ENCODE peak calls at places on chromosome 19, in seven cellular contexts. R is H1, E is endothelial cell of umbilical vein, T is K562, N is GM12878, Y is HCT116, V is HepG2. Z is an unnamed sample.

GRCh38 chr19:5893907-5894703 is 9.5 kb downstream of the NDUFA11 start:
- DNase-seq in R (no peak), E (peak), T (peak), N (no peak), Y (no peak), V (no peak), Z (no peak)

GRCh38 chr19:310141-310651 is 19.0 kb upstream of the PLPP2 start:
- DNase-seq in R (no peak), E (peak), T (no peak), N (no peak), Y (no peak), V (no peak), Z (no peak)

GRCh38 chr19:39199025-39199424 is 2.3 kb downstream of the NCCRP1 start:
- DNase-seq in R (no peak), E (peak), T (no peak), N (no peak), Y (no peak), V (peak), Z (no peak)

GRCh38 chr19:38878575-38879399 is 712 bp upstream of the RINL start:
- DNase-seq in R (no peak), E (no peak), T (no peak), N (no peak), Y (no peak), V (no peak), Z (no peak)

GRCh38 chr19:38904463-38905185 is 4.9 kb downstream of the NFKBIB start:
- DNase-seq in R (no peak), E (no peak), T (no peak), N (no peak), Y (no peak), V (no peak), Z (no peak)

GRCh38 chr19:2560369-2560768 is 84.4 kb downstream of the GADD45B start:
- DNase-seq in R (no peak), E (no peak), T (no peak), N (no peak), Y (no peak), V (no peak), Z (no peak)

GRCh38 chr19:48739400-48739825 is 997 bp downstream of the RASIP1 start:
- DNase-seq in R (no peak), E (peak), T (peak), N (no peak), Y (no peak), V (no peak), Z (no peak)

GRCh38 chr19:1725100-1726064 is 27.9 kb upstream of the ONECUT3 start:
- DNase-seq in R (no peak), E (peak), T (peak), N (no peak), Y (no peak), V (peak), Z (no peak)

GRCh38 chr19:1469936-1470863 is 8.8 kb downstream of the C19orf25 start:
- DNase-seq in R (no peak), E (no peak), T (peak), N (no peak), Y (peak), V (no peak), Z (no peak)

GRCh38 chr19:16076958-16077611 is 790 bp downstream of the TPM4 start:
- DNase-seq in R (no peak), E (peak), T (no peak), N (no peak), Y (no peak), V (no peak), Z (no peak)

GRCh38 chr19:40553885-40554857 is 22.5 kb upstream of the SHKBP1 start:
- DNase-seq in R (no peak), E (no peak), T (no peak), N (no peak), Y (no peak), V (no peak), Z (no peak)

GRCh38 chr19:6023085-6023682 is 45.2 kb upstream of the RANBP3 start:
- DNase-seq in R (no peak), E (peak), T (no peak), N (no peak), Y (no peak), V (no peak), Z (no peak)

GRCh38 chr19:41510484-41510883 is 65.5 kb upstream of the CEACAM21 start:
- DNase-seq in R (no peak), E (no peak), T (no peak), N (no peak), Y (no peak), V (no peak), Z (no peak)

GRCh38 chr19:54186934-54187381 is 2.4 kb downstream of the MBOAT7 start:
- DNase-seq in R (no peak), E (no peak), T (peak), N (no peak), Y (no peak), V (no peak), Z (no peak)

GRCh38 chr19:43623889-43624670 is 4.7 kb upstream of the ZNF428 start:
- DNase-seq in R (no peak), E (no peak), T (peak), N (no peak), Y (peak), V (no peak), Z (no peak)

GRCh38 chr19:35126624-35126959 is 8.3 kb downstream of the LGI4 start:
- DNase-seq in R (no peak), E (no peak), T (no peak), N (no peak), Y (no peak), V (no peak), Z (no peak)

GRCh38 chr19:13181747-13182388 is 31.7 kb downstream of the IER2 start:
- DNase-seq in R (no peak), E (peak), T (peak), N (no peak), Y (no peak), V (no peak), Z (no peak)

GRCh38 chr19:18109731-18110671 is 12.4 kb downstream of the MAST3 start:
- DNase-seq in R (no peak), E (no peak), T (peak), N (no peak), Y (no peak), V (peak), Z (no peak)

GRCh38 chr19:55579766-55580621 is 654 bp downstream of the ZNF579 start:
- DNase-seq in R (no peak), E (peak), T (peak), N (no peak), Y (no peak), V (peak), Z (no peak)

GRCh38 chr19:12596927-12597548 is 13.6 kb downstream of the ZNF490 start:
- DNase-seq in R (no peak), E (no peak), T (no peak), N (no peak), Y (no peak), V (no peak), Z (no peak)

GRCh38 chr19:10508707-10509106 is 5.6 kb upstream of the KEAP1 start:
- DNase-seq in R (no peak), E (no peak), T (no peak), N (no peak), Y (no peak), V (no peak), Z (no peak)

GRCh38 chr19:2032296-2032941 is 16.9 kb upstream of the BTBD2 start:
- DNase-seq in R (no peak), E (peak), T (no peak), N (no peak), Y (peak), V (no peak), Z (no peak)

DNA sequence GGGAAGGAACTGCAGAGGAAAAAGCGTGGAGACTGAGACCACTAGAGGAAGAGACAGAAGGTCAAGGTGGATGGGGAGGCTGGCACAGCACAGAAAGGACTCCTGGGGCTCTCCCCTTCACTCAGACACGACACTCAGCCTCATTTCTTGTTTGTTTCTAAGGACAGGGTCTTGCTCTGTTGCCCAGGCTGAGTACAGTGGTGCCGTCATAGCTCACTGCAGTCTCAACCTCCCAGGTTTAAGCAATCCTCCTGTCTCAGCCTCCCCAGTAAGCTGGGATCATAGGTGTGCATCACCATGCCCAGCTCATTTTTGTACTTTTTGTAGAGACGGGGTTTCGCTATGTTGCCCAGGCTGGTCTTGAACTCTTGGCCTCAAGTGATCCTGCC is 11.4 kb upstream of the SEMA6B start:
- DNase-seq in R (no peak), E (no peak), T (no peak), N (no peak), Y (no peak), V (no peak), Z (no peak)
- TF ChIP-seq EZH2 in R (no peak), E (no peak), T (no peak), N (no peak), Y (no peak), V (no peak), Z (no peak)

DNA sequence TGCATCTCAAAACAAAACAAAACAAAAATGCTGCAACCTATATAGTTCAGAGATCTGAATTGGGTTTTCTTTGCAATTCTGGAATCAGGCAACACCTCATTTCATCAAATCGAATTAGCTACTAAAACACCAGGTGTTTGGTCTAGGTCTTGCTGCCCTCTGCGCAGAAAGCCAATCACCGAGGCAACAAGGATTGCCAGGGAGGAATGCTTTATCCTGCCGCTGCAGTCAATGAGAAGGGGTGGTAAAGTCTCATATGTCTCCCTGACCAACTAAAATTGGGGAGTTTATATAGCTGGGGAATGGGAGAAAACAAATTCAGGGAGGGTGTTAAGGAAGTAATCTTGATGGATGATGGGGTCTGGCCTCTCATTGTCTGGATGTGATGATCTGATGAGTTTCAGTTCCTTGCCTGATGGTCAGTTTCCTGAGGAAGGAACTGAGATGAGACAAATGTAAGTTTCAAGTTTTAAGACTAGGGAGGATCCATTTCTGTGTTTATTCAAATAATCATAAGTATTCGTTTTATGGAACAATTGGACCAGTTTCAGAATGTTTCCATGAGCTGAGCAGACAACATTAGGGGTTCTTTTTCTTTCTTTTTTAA is 5.0 kb upstream of the YJU2 start:
- DNase-seq in R (no peak), E (no peak), T (no peak), N (no peak), Y (no peak), V (no peak), Z (no peak)
- H3K9ac ChIP-seq in R (no peak), E (no peak), T (no peak), N (no peak), Y (no peak), V (no peak), Z (no peak)

GRCh38 chr19:45681391-45682015 is 10.2 kb downstream of the SNRPD2 start:
- DNase-seq in R (no peak), E (peak), T (peak), N (no peak), Y (peak), V (peak), Z (no peak)
- TF ChIP-seq POLR2AphosphoS5 in R (no peak), E (peak), T (no peak), N (peak), Y (peak), V (no peak), Z (no peak)

DNA sequence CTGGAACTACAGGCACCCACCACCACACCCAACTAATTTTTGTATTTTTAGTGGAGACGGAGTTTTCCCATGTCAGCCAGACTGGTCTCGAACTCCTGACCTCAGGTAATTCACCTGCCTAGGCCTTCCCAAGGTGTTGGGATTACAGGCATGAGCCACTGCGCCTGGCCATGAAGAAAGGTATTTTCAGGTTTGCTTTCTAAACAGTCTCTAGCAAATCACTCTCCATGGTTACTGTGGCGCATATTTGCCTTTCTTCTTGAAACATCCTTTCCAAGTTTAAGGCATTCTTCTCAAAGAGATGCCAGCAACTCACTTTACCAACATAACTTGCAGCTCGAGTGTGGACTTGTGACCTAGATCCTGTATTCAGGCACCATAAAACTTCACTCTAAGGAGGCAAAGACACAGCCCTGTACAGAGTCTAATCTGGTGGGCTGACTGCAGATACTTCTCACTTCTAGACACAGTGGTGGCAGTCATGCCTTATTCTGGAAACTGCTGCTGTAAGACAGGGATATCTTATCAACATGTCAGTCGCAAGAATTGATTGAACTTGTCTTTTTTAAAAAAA is 461.4 kb upstream of the TSHZ3 start:
- DNase-seq in R (no peak), E (no peak), T (no peak), N (no peak), Y (no peak), V (no peak), Z (no peak)
- TF ChIP-seq EZH2 in R (no peak), E (no peak), T (no peak), N (no peak), Y (no peak), V (no peak), Z (no peak)

DNA sequence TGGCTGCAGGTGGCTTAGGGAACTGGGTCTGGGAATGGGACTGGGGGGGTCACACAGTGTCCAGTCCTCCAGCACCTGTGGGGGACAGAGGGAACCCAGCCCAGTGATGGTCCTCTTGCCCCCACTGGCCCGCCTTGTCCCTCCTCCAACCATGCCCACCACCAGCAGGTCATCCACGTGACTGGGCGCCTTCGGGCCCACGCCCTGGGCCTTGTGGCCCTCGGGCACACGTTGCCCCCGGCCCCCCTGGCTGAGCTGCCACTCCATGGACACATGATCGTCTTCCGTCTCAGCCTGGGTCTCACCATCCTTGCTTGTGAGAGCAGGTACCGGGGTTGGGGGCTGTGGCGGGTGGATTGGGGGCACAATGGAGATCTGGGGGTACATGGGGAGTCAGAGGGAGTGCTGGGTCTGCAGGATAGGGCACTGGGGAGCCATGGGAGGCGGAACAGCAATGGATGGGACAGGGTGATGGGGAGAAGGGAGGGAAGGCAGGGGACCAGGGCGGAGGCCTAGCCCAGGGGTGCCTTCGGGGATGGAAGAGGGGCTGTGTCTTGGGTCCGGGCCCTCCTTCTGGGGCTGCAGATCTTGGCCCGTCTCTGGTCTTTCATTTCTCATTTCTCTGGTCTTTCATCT is 9.1 kb downstream of the TMEM160 start:
- DNase-seq in R (no peak), E (no peak), T (no peak), N (no peak), Y (no peak), V (no peak), Z (no peak)
- H3K9ac ChIP-seq in R (no peak), E (no peak), T (no peak), N (no peak), Y (no peak), V (no peak), Z (no peak)

GRCh38 chr19:30240904-30241695 is 131.1 kb upstream of the ZNF536 start:
- DNase-seq in R (no peak), E (no peak), T (no peak), N (no peak), Y (no peak), V (no peak), Z (no peak)
- TF ChIP-seq POLR2AphosphoS5 in R (no peak), E (no peak), T (no peak), N (no peak), Y (no peak), V (no peak), Z (no peak)

DNA sequence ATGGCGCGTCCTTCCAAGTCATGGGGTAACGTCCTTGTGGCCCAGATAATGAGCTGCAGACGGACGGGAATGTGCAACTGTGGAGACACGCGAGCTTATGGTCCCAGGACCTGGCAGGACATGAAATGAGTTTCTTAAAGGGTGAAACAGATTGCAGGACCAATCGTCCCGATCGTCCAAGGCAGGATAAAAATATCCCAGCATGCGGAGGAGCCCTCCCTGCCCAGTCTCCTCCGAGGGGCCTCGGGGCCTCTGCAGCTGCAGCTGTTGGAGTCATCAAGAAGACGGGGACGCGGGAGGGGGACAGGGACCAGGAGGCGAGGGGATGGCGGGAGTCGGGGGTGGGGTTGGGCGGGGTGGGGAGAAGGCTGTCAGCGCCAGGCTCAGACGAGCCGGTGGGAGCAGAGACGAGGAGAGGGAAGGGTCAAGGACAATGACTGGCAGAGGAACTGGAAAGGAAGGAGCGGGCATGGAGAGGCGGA is 14.4 kb upstream of the GARIN5A start:
- DNase-seq in R (no peak), E (no peak), T (no peak), N (no peak), Y (no peak), V (no peak), Z (no peak)
- TF ChIP-seq EZH2 in R (no peak), E (no peak), T (no peak), N (no peak), Y (no peak), V (no peak), Z (no peak)